ENCODE peak calls at places on chromosomes 3 and 15, in seven cellular contexts. P is non-pigmented ciliary epithelial cell; O is HS-5; D is Daoy; E is T-helper 2 cell; H is activated gamma-delta T cell treated with anti-CD3 and anti-CD28 coated beads, Interleukin-2, amount 50 U/mL, for 16 hours; A is dermis microvascular lymphatic vessel endothelial cell. F is an unnamed sample.

GRCh38 chr3:130850044-130850797 is 43.7 kb upstream of the ATP2C1 start:
- DNase-seq in D (peak), P (peak), O (no peak), H (peak), A (no peak), E (peak), F (no peak)

GRCh38 chr15:42650208-42651066 is 75.0 kb downstream of the STARD9 start:
- DNase-seq in H (peak), P (peak), O (peak), E (peak), A (peak), D (peak), F (no peak)

GRCh38 chr15:60660290-60661051 is 181.5 kb upstream of the ICE2 start:
- DNase-seq in D (peak), H (no peak), A (no peak), P (peak), O (peak), E (no peak), F (no peak)

GRCh38 chr3:41362638-41363559 is 163.6 kb downstream of the CTNNB1 start:
- DNase-seq in H (no peak), A (no peak), D (no peak), O (no peak), E (no peak), P (no peak), F (no peak)

GRCh38 chr15:29364429-29365078 is 94.9 kb upstream of the NSMCE3 start:
- DNase-seq in D (peak), H (no peak), O (peak), E (no peak), A (no peak), P (peak), F (no peak)

GRCh38 chr15:63057454-63058335 is 15.1 kb downstream of the TPM1 start:
- DNase-seq in E (no peak), D (no peak), P (no peak), H (no peak), O (no peak), A (no peak), F (no peak)

GRCh38 chr15:88187195-88187594 is 69.3 kb downstream of the NTRK3 start:
- DNase-seq in H (no peak), D (peak), P (no peak), O (no peak), E (no peak), A (no peak), F (no peak)

GRCh38 chr3:53650928-53651654 is 156.7 kb downstream of the CACNA1D start:
- DNase-seq in P (no peak), E (no peak), O (no peak), H (no peak), A (no peak), D (no peak), F (no peak)

GRCh38 chr3:57582470-57583168 is 14.5 kb downstream of the ARF4 start:
- DNase-seq in H (no peak), E (no peak), A (no peak), O (no peak), D (no peak), P (no peak), F (no peak)

GRCh38 chr3:22704571-22705354 is 498.4 kb upstream of the UBE2E2 start:
- DNase-seq in E (no peak), A (no peak), O (no peak), H (no peak), D (no peak), P (no peak), F (no peak)

GRCh38 chr3:108092556-108092955 is 1.7 kb upstream of the CD47 start:
- DNase-seq in H (no peak), A (no peak), P (no peak), E (no peak), O (no peak), D (no peak), F (no peak)

GRCh38 chr3:117059054-117059989 is 349.7 kb downstream of the TUSC7 start:
- DNase-seq in H (no peak), O (no peak), E (no peak), A (peak), D (no peak), P (no peak), F (no peak)

GRCh38 chr3:16512435-16513140 is 911 bp downstream of the RFTN1 start:
- DNase-seq in A (no peak), P (no peak), E (peak), H (peak), D (peak), O (no peak), F (peak)

GRCh38 chr3:188939799-188940198 is 232.0 kb upstream of the TPRG1 start:
- DNase-seq in P (no peak), H (no peak), D (no peak), E (no peak), A (no peak), O (no peak), F (no peak)

GRCh38 chr15:71096676-71097075 is 18.6 kb upstream of the THSD4 start:
- DNase-seq in D (no peak), O (no peak), E (no peak), A (no peak), H (no peak), P (no peak), F (no peak)

GRCh38 chr3:183185696-183186095 is 23.2 kb upstream of the LAMP3 start:
- DNase-seq in H (no peak), E (no peak), P (peak), A (no peak), D (peak), O (peak), F (no peak)

GRCh38 chr15:70451861-70452653 is 311.3 kb downstream of the UACA start:
- DNase-seq in D (no peak), E (no peak), A (no peak), H (no peak), P (no peak), O (no peak), F (no peak)

GRCh38 chr15:32825219-32825618 is 107.4 kb downstream of the GREM1 start:
- DNase-seq in H (no peak), O (no peak), D (peak), E (no peak), P (no peak), A (no peak), F (no peak)

GRCh38 chr3:46811615-46812236 is 51.5 kb downstream of the MYL3 start:
- DNase-seq in E (no peak), O (no peak), P (no peak), H (no peak), A (no peak), D (no peak), F (no peak)